ENCODE peak calls at places on chromosomes 5 and 9, in six cellular contexts. V is GM23248, O is neural progenitor cell, R is PC-3, F is SK-N-SH, Q is MM.1S. B is an unnamed sample.

GRCh38 chr9:125099816-125100215 is 43.5 kb downstream of the SCAI start:
- DNase-seq in V (no peak), O (no peak), R (no peak), F (no peak), Q (no peak), B (no peak)

GRCh38 chr9:70477907-70478480 is 63.5 kb upstream of the KLF9 start:
- DNase-seq in V (no peak), O (no peak), R (no peak), F (no peak), Q (no peak), B (no peak)

GRCh38 chr5:139207302-139208000 is 9.3 kb upstream of the SIL1 start:
- DNase-seq in V (no peak), O (no peak), R (no peak), F (no peak), Q (no peak), B (no peak)

GRCh38 chr9:134968011-134968822 is 50.5 kb upstream of the FCN1 start:
- DNase-seq in V (no peak), O (peak; percentile 73), R (no peak), F (peak; percentile 73), Q (no peak), B (peak; percentile 33)

GRCh38 chr5:134555889-134556311 is 30.4 kb downstream of the JADE2 start:
- DNase-seq in V (peak; percentile 82), O (peak; percentile 68), R (peak; percentile 85), F (peak; percentile 90), Q (no peak), B (peak; percentile 75)

GRCh38 chr5:127813633-127814171 is 110.5 kb downstream of the CCDC192 start:
- DNase-seq in V (peak; percentile 87), O (peak; percentile 56), R (peak; percentile 83), F (no peak), Q (no peak), B (no peak)

GRCh38 chr5:127409236-127409921 is 108.1 kb upstream of the PRRC1 start:
- DNase-seq in V (peak; percentile 49), O (no peak), R (no peak), F (no peak), Q (no peak), B (no peak)

GRCh38 chr9:111621895-111622480 is 9.1 kb upstream of the DNAJC25 start:
- DNase-seq in V (peak; percentile 75), O (peak; percentile 19), R (peak; percentile 52), F (peak; percentile 64), Q (peak; percentile 49), B (peak; percentile 77)

GRCh38 chr5:163106098-163106497 is 331.3 kb upstream of the CCNG1 start:
- DNase-seq in V (no peak), O (no peak), R (peak; percentile 19), F (no peak), Q (peak; percentile 63), B (no peak)

DNA sequence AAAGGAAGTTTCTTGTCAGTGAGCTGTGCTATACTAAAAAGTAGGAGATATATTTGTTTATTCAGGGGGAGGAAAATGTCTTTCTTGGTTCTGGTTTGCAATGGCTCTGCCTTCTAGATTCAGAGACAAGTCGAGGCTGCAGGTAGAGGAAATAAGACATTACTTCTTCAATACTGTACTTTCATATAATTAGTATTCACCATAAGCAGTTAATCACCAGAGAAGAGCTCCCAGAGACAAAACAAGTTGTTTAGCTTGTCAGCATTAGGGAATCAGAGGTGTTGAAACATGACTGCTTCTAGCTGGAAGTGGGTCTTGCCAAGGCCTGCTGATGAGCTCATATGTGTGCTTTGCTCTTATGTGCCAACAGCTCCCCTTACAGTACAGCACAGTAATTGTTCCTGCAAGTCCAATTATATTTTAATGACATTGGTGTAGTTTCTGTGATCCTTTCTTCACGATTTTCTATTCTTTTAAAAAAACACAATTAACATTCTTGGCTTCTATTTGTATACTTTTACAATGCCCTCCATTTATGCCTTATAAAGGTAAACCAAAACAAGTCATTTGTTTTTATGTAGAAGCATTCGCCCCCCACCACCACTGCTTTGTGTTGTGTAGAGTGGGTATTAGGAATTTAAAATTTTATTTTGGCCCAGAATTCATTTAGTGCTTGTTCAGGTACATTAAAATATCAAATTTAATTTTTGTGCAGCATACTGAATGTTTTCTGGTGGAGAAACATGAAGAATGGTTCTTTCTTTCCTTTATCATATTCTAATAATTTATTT is 112.2 kb downstream of the RPS23 start:
- DNase-seq in V (peak; percentile 97), O (peak; percentile 80), R (peak; percentile 73), F (peak; percentile 53), Q (peak; percentile 79), B (peak; percentile 79)
- TF ChIP-seq EZH2phosphoT487 in V (peak; percentile 87), O (no peak), R (no peak), F (no peak), Q (no peak), B (no peak)

GRCh38 chr5:142315231-142315900 is 9.5 kb downstream of the SPRY4 start:
- DNase-seq in V (no peak), O (no peak), R (no peak), F (no peak), Q (no peak), B (no peak)

GRCh38 chr5:142316051-142316450 is 8.8 kb downstream of the SPRY4 start:
- DNase-seq in V (peak; percentile 62), O (no peak), R (no peak), F (peak; percentile 69), Q (peak; percentile 25), B (no peak)

GRCh38 chr5:142317673-142318261 is 7.1 kb downstream of the SPRY4 start:
- DNase-seq in V (peak; percentile 25), O (no peak), R (no peak), F (no peak), Q (no peak), B (no peak)

GRCh38 chr5:142317173-142317572 is 7.6 kb downstream of the SPRY4 start:
- DNase-seq in V (peak; percentile 18), O (no peak), R (no peak), F (no peak), Q (no peak), B (no peak)

DNA sequence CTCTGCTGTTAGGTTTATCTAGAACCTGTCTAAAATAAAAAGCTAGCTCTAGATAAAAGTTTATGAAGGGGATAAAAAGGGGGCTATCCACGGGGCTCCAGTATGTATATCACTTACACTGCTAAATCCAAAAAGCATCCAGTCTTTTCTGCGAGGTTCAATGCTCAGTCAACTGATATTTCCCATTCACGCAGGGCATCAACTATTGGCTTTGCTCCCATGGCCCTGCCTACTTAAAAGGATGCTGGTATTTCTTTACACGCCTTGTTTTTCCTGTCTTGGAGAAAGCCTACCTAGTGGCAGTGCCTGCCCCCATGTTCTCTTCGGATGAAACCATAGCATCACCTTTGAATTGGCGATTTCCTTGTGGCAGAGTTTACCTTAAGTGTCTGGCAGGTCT is 8.1 kb downstream of the SPRY4 start:
- DNase-seq in V (no peak), O (no peak), R (no peak), F (no peak), Q (no peak), B (no peak)
- H3F3A ChIP-seq in V (peaks cover 51% of the 10 kb centered on the region), O (peaks cover 22% of the 10 kb centered on the region), R (no peaks in the 10 kb centered on the region), F (peaks cover 17% of the 10 kb centered on the region), Q (no peaks in the 10 kb centered on the region), B (peaks cover 78% of the 10 kb centered on the region)

DNA sequence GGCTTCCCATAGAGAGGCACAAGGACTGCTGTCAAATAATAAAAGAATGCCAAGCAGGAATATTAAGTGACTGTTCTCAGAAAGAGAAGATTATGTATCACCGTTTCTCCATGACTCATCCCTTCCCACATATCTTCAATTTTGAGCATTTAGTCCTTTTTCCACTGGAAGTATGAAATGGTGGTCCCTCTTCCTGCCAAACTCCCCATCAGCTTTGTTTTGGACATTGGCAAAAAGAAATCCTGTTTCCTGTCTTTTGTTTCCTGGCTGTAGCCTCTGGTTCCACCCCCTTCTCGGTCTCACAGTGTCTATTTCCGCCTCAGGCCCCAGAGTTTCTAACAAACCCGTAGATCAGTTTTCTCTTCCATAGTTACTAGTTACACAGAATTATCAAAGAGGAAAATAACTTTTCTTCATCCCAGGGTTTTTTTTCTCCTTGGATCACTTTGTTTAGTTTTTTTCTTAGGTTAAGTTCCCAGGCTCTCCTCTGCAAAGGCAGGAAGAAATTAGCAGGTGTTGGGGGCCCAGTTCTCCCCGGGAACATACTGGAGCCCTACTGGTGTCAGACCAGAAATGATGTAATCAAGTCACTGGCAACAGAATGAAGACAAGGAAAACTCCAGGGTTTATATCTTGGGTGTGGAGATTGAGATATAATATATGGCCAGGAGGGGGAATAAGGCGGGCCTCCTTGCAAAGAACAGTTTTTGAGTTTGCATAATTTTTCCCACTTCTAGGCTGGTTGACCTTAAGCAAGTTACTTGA is 26.3 kb upstream of the ARHGAP26 start:
- DNase-seq in V (peak; percentile 72), O (no peak), R (peak; percentile 40), F (no peak), Q (no peak), B (peak; percentile 34)
- TF ChIP-seq EZH2phosphoT487 in V (no peak), O (no peak), R (no peak), F (no peak), Q (no peak), B (no peak)

GRCh38 chr9:73880101-73880500 is 617.0 kb upstream of the RORB start:
- DNase-seq in V (no peak), O (no peak), R (no peak), F (no peak), Q (no peak), B (no peak)
- H3F3A ChIP-seq in V (no peaks in the 10 kb centered on the region), O (no peaks in the 10 kb centered on the region), R (no peaks in the 10 kb centered on the region), F (no peaks in the 10 kb centered on the region), Q (no peaks in the 10 kb centered on the region), B (no peaks in the 10 kb centered on the region)

GRCh38 chr9:2859776-2860379 is 16.0 kb upstream of the PUM3 start:
- DNase-seq in V (peak; percentile 76), O (peak; percentile 83), R (peak; percentile 65), F (peak; percentile 61), Q (peak; percentile 53), B (peak; percentile 89)
- TF ChIP-seq EZH2phosphoT487 in V (no peak), O (no peak), R (no peak), F (no peak), Q (no peak), B (no peak)

DNA sequence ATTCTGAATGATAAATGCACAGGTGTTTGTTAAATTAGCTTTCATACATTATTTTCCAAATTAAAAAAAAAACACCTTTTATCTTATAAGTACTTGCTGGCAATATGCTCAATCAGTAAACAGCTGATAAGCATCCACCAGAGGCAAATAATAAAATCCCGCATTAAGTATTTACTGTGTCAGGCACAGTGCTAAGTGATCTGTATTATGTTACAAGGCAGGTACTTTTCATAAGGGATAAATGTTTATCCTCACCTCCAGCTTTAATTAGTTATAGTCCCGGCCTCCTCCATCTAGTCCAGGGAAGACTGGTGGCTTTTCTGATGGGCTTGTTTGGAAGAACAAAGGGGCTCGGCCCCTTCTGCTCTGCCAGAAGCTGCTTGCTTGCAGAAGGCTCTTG is 40.1 kb downstream of the PFDN1 start:
- DNase-seq in V (no peak), O (peak; percentile 25), R (no peak), F (no peak), Q (no peak), B (no peak)
- H3F3A ChIP-seq in V (peaks cover 17% of the 10 kb centered on the region), O (peaks cover 18% of the 10 kb centered on the region), R (no peaks in the 10 kb centered on the region), F (peaks cover 23% of the 10 kb centered on the region), Q (peaks cover 23% of the 10 kb centered on the region), B (no peaks in the 10 kb centered on the region)

DNA sequence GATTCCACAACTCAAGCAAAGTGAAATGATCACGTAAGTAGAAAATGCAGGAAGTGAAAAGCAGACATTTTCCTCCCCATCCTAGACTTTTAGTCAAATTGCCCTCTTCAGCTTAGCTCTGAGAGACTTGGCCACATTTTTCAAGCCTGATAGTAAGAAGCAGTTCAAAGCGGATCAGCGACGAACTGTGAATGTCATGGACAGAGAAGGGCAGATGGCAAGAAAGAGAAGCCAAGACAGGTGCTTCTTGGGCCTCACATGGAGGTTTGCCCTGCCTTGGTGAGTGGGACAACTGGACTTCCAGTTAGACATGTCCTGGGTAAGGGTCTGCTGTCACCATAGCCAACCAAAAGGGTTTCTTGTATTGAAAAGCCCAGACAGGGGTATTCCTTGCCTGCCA is 291.5 kb downstream of the MED10 start:
- DNase-seq in V (no peak), O (no peak), R (no peak), F (no peak), Q (no peak), B (no peak)
- TF ChIP-seq EZH2phosphoT487 in V (no peak), O (no peak), R (no peak), F (no peak), Q (no peak), B (no peak)

GRCh38 chr5:173325091-173325698 is 3.0 kb downstream of the STC2 start:
- DNase-seq in V (no peak), O (no peak), R (no peak), F (no peak), Q (no peak), B (no peak)
- H3F3A ChIP-seq in V (peaks cover 47% of the 10 kb centered on the region), O (peaks cover 16% of the 10 kb centered on the region), R (peaks cover 1% of the 10 kb centered on the region), F (peaks cover 10% of the 10 kb centered on the region), Q (no peaks in the 10 kb centered on the region), B (peaks cover 14% of the 10 kb centered on the region)

B was measured in GM23338.